ENCODE peak calls at places on chromosomes 5 and 9, in nine cellular contexts. Y is IMR-90; V is epithelial cell of esophagus; Z is CD4-positive, alpha-beta T cell; C is OCI-LY7; L is A549; W is kidney; R is fibroblast of the aortic adventitia; M is cardiac muscle cell. S is an unnamed sample.

GRCh38 chr9:133855802-133856592 is 117.8 kb upstream of the SARDH start:
- DNase-seq in Y (peak; percentile 87), V (peak; percentile 74), Z (no peak), C (no peak), L (no peak), W (peak; percentile 93), R (peak; percentile 14), M (peak; percentile 98), S (peak; percentile 76)

GRCh38 chr5:83856898-83857297 is 136.2 kb upstream of the HAPLN1 start:
- DNase-seq in Y (no peak), V (no peak), Z (no peak), C (no peak), L (no peak), W (no peak), R (peak; percentile 41), M (peak; percentile 38), S (no peak)

GRCh38 chr9:36258170-36258988 is at the start of gene GNE:
- DNase-seq in Y (peak; percentile 94), V (peak; percentile 93), Z (peak; percentile 98), C (peak; percentile 94), L (peak; percentile 83), W (peak; percentile 100), R (peak; percentile 94), M (peak; percentile 98), S (peak; percentile 99)

GRCh38 chr9:37740631-37741328 is 12.8 kb upstream of the TRMT10B start:
- DNase-seq in Y (no peak), V (no peak), Z (no peak), C (no peak), L (no peak), W (no peak), R (no peak), M (no peak), S (no peak)

GRCh38 chr5:140273401-140273877 is 29.5 kb downstream of the PFDN1 start:
- DNase-seq in Y (peak; percentile 34), V (peak; percentile 27), Z (no peak), C (no peak), L (no peak), W (no peak), R (peak; percentile 35), M (peak; percentile 79), S (peak; percentile 56)

GRCh38 chr5:61301820-61302563 is 30.1 kb upstream of the ZSWIM6 start:
- DNase-seq in Y (peak; percentile 100), V (peak; percentile 97), Z (no peak), C (no peak), L (peak; percentile 90), W (peak; percentile 76), R (peak; percentile 99), M (peak; percentile 99), S (peak; percentile 71)

GRCh38 chr9:98992885-98993569 is 49.3 kb downstream of the COL15A1 start:
- DNase-seq in Y (no peak), V (no peak), Z (no peak), C (no peak), L (no peak), W (no peak), R (no peak), M (no peak), S (no peak)

GRCh38 chr5:80237243-80237642 is 18.6 kb downstream of the SERINC5 start:
- DNase-seq in Y (no peak), V (no peak), Z (no peak), C (no peak), L (no peak), W (no peak), R (no peak), M (no peak), S (no peak)

GRCh38 chr5:178207183-178207916 is 3.0 kb downstream of the HNRNPAB start:
- DNase-seq in Y (peak; percentile 67), V (peak; percentile 75), Z (peak; percentile 25), C (no peak), L (no peak), W (peak; percentile 55), R (peak; percentile 60), M (peak; percentile 85), S (no peak)

GRCh38 chr5:143850050-143850713 is 38.2 kb downstream of the HMHB1 start:
- DNase-seq in Y (no peak), V (peak; percentile 26), Z (no peak), C (no peak), L (no peak), W (no peak), R (no peak), M (no peak), S (no peak)

GRCh38 chr5:142869883-142870282 is 99.7 kb downstream of the ARHGAP26 start:
- DNase-seq in Y (peak; percentile 11), V (no peak), Z (no peak), C (no peak), L (no peak), W (no peak), R (no peak), M (no peak), S (no peak)

GRCh38 chr9:78234810-78235209 is 1.1 kb upstream of the CEP78 start:
- DNase-seq in Y (peak; percentile 39), V (peak; percentile 18), Z (no peak), C (no peak), L (no peak), W (no peak), R (peak; percentile 60), M (peak; percentile 52), S (no peak)

GRCh38 chr5:61578858-61579503 is 246.9 kb downstream of the ZSWIM6 start:
- DNase-seq in Y (peak; percentile 19), V (no peak), Z (no peak), C (no peak), L (no peak), W (no peak), R (no peak), M (peak; percentile 9), S (no peak)

GRCh38 chr5:177426566-177427210 is at the start of gene GRK6:
- DNase-seq in Y (no peak), V (peak; percentile 46), Z (peak; percentile 73), C (peak; percentile 81), L (peak; percentile 38), W (peak; percentile 91), R (no peak), M (no peak), S (peak; percentile 81)

GRCh38 chr5:136036991-136037705 is 8.4 kb downstream of the TGFBI start:
- DNase-seq in Y (peak; percentile 53), V (peak; percentile 52), Z (no peak), C (peak; percentile 90), L (no peak), W (no peak), R (no peak), M (peak; percentile 62), S (no peak)

GRCh38 chr9:98228392-98229089 is 26.9 kb downstream of the TBC1D2 start:
- DNase-seq in Y (no peak), V (no peak), Z (no peak), C (no peak), L (no peak), W (no peak), R (no peak), M (no peak), S (no peak)

DNA sequence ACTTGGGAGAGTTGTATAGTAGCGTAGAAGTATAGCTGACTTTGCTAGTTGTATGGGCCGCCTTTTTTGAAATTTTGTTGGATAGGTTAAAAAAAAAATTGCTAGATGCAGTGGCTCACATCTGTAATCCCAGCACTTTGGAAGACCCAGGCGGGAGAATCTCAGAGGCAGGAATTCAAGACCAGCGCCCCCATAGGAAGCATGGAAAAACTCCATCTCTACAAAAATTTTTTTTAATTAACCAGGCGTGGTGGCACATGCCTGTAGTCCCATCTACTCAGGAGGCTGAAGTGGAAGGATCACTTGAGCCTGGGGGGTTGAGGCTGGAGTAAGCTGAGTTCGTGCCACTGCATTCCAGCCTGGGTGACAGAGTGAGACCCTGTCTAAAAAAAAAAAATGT is 59.2 kb downstream of the SMC5 start:
- DNase-seq in Y (no peak), V (no peak), Z (no peak), C (no peak), L (no peak), W (no peak), R (no peak), M (no peak), S (no peak)
- TF ChIP-seq CTCF in Y (no peak), V (no peak), Z (no peak), C (no peak), L (no peak), W (no peak), R (no peak), M (no peak), S (no peak)

DNA sequence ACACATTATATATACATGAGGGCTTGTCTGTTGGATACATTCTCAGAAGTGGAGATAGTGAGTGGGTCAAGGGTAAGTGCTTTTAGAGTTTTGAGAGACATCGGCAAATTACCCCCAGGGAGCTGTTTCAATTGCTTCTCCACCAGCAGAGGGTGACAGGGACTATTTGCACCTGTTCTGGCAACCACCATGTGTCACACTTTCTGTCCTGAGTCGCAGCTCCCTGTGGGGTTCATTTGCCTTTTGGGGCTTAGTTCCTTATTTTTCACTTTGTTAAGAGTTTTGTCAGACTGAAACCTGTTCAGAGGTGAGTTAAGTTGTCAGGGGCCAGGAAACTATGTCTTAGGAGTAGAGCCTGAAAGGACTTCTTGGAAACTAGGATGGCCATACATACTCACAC is 20.1 kb upstream of the SLC36A1 start:
- DNase-seq in Y (no peak), V (no peak), Z (no peak), C (peak; percentile 55), L (no peak), W (no peak), R (no peak), M (no peak), S (no peak)
- TF ChIP-seq CTCF in Y (no peak), V (no peak), Z (no peak), C (peak; percentile 41), L (no peak), W (no peak), R (no peak), M (no peak), S (no peak)

DNA sequence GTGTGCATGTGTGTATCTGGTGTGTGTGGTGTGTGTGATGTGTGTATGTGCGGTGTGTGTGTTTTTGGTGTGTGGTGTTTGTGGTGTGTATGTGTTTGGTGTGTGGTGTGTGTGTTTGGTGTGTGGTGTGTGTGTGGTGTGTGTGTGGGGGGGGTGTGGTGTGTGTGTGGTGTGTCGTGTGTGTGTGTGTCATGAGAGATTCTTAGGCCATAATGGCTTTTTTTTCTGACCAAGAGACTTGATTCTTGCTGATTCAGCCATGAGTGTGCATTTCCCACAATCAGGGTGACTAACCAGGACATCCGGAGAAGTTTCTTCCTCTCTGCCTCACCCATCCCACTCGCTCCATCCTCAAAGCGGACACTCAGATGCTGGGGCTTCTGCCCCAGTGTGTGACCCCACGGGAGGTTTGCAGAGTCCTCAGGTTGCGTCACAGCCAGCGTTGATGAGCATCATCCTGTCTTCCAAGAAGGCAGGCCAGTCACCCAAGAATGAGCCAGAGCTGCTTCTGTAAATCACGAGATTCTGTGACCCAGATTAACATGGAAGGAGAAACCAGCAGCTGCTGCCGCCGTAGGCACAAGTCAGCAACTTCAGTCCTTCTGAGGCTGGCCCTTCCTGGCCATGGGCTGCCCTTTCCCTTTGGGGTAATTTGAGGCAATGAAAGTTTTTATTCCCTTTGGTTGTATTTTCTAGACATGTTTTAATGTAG is 12.5 kb upstream of the CTSL start:
- DNase-seq in Y (peak; percentile 99), V (peak; percentile 94), Z (no peak), C (no peak), L (peak; percentile 89), W (peak; percentile 93), R (peak; percentile 98), M (peak; percentile 99), S (peak; percentile 87)
- TF ChIP-seq CTCF in Y (peak; percentile 8), V (no peak), Z (no peak), C (no peak), L (no peak), W (no peak), R (peak; percentile 29), M (no peak), S (no peak)

DNA sequence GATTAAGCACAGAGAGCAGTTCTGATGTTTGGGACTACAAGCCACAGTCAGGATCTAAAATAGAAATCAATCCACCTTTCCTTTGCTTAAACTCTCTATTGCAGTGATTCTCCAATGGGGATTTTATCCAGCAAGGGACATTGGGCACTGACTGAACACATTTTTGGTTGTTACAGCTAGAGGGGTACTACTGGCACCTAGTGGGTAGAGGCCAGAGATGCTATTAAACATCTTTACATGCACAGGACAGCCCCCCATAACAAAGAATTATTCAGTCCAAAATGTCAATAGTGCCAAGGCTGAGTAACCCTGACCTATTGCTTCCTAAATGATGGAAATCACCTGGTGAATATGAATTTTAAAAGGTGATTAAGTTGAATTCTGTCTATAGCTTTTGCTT is 12.0 kb downstream of the ZNF622 start:
- DNase-seq in Y (no peak), V (no peak), Z (no peak), C (no peak), L (no peak), W (no peak), R (no peak), M (no peak), S (no peak)
- TF ChIP-seq CTCF in Y (no peak), V (no peak), Z (no peak), C (peak; percentile 23), L (no peak), W (no peak), R (no peak), M (no peak), S (no peak)

S was measured in lower lobe of right lung.